ENCODE peak calls at places on chromosomes 1 and 21, in four cellular contexts. Z is cardiac muscle cell, S is HL-60, Y is mucosa of descending colon. L is an unnamed sample.
A peak's percentile ranks its signal among the peaks of the same experiment; 100 is the strongest.

GRCh38 chr1:90155721-90156487 is 161.0 kb downstream of the ZNF326 start:
- DNase-seq in Y (no peak), Z (no peak), S (no peak), L (no peak)

GRCh38 chr1:41528106-41528505 is 43.6 kb upstream of the EDN2 start:
- DNase-seq in Z (no peak), S (no peak), Y (peak; percentile 15), L (no peak)

GRCh38 chr1:91846007-91846620 is 39.8 kb downstream of the TGFBR3 start:
- DNase-seq in Y (no peak), S (no peak), Z (peak; percentile 86), L (no peak)

GRCh38 chr1:197838836-197839235 is 63.6 kb upstream of the DENND1B start:
- DNase-seq in S (peak; percentile 33), Y (no peak), Z (peak; percentile 70), L (no peak)

GRCh38 chr1:97385536-97385935 is 535.3 kb downstream of the DPYD start:
- DNase-seq in Z (peak; percentile 18), Y (no peak), S (no peak), L (no peak)

GRCh38 chr1:17218939-17219338 is 14.0 kb downstream of the PADI1 start:
- DNase-seq in S (no peak), Z (no peak), Y (peak; percentile 24), L (no peak)

GRCh38 chr1:203996126-203996525 is 76.8 kb upstream of the SOX13 start:
- DNase-seq in S (no peak), Y (no peak), Z (peak; percentile 18), L (no peak)

GRCh38 chr1:1050577-1051052 is 23.5 kb downstream of the RNF223 start:
- DNase-seq in Y (peak; percentile 79), S (no peak), Z (no peak), L (no peak)

GRCh38 chr1:194658090-194658439 is 1471.7 kb upstream of the B3GALT2 start:
- DNase-seq in S (no peak), Z (no peak), Y (no peak), L (no peak)

GRCh38 chr1:97243973-97244560 is 522.5 kb downstream of the PTBP2 start:
- DNase-seq in Z (peak; percentile 43), Y (no peak), S (no peak), L (no peak)

GRCh38 chr1:22812092-22812880 is 101.6 kb downstream of the EPHB2 start:
- DNase-seq in S (no peak), Y (no peak), Z (no peak), L (no peak)

GRCh38 chr1:20624709-20625108 is 8.5 kb upstream of the PINK1 start:
- DNase-seq in Y (no peak), Z (no peak), S (no peak), L (no peak)

GRCh38 chr21:41953249-41953830 is 478 bp downstream of the C2CD2 start:
- DNase-seq in Z (no peak), Y (no peak), S (no peak), L (no peak)

GRCh38 chr1:204883405-204883804 is 12.7 kb downstream of the NFASC start:
- DNase-seq in Z (no peak), S (no peak), Y (no peak), L (no peak)

GRCh38 chr1:12275370-12275769 is 45.5 kb downstream of the VPS13D start:
- DNase-seq in Z (peak; percentile 46), Y (no peak), S (no peak), L (peak; percentile 21)

GRCh38 chr1:1462318-1462966 is 9.1 kb upstream of the ATAD3B start:
- DNase-seq in S (no peak), Y (peak; percentile 63), Z (peak; percentile 56), L (no peak)

GRCh38 chr1:16971330-16972209 is 8.8 kb downstream of the MFAP2 start:
- DNase-seq in S (no peak), Y (no peak), Z (no peak), L (no peak)

GRCh38 chr1:19496529-19496877 is 11.2 kb upstream of the CAPZB start:
- DNase-seq in Z (no peak), Y (no peak), S (no peak), L (no peak)

GRCh38 chr1:19493547-19493946 is 8.2 kb upstream of the CAPZB start:
- DNase-seq in S (no peak), Y (no peak), Z (no peak), L (no peak)

GRCh38 chr1:19495000-19495656 is 9.8 kb upstream of the CAPZB start:
- DNase-seq in Z (peak; percentile 66), Y (no peak), S (no peak), L (no peak)

DNA sequence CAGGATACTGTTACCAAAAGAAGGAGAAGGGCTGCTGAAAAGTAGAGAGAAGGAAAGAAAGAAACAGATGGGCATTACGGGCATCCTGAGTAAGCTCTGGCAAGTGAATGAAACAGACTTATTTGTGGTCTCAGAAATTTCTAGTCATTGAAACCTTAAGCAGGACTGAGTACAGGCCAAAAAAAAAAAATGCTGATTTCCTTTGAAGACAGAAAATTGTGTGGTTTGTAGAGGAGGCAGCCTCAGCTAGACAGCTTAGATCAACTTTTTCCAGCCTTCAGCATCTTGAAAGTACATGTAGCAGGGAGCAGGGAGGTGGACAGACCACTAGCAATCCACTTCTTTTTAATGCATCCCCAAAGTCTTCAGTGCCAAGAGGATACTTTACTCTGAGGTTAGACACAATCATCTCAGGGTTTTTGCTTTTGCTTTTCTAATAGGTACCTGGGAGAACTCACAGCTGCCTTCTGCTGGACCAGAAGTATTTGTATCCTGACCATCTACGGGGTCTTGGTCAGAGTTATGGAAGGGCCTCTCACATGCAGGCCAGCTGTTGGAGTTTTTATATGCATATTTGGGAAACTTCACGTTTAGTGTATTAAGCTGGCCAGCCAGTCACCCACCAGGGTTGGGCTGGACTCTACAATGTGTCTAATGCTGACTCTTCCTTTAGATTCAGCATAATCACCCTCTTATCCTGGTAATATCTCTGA is 10.6 kb upstream of the CAPZB start:
- DNase-seq in Z (peak; percentile 44), S (no peak), Y (no peak), L (no peak)
- TF ChIP-seq CTCF in Z (no peak), S (no peak), Y (no peak), L (no peak)

GRCh38 chr1:39354572-39354971 is 136.9 kb upstream of the BMP8A start:
- DNase-seq in S (no peak), Z (no peak), Y (no peak), L (no peak)
- TF ChIP-seq CTCF in S (no peak), Z (no peak), Y (no peak), L (no peak)

GRCh38 chr1:186167096-186167668 is 207.9 kb downstream of the TPR start:
- DNase-seq in Z (no peak), Y (no peak), S (no peak), L (no peak)
- TF ChIP-seq CTCF in Z (no peak), Y (no peak), S (no peak), L (no peak)

DNA sequence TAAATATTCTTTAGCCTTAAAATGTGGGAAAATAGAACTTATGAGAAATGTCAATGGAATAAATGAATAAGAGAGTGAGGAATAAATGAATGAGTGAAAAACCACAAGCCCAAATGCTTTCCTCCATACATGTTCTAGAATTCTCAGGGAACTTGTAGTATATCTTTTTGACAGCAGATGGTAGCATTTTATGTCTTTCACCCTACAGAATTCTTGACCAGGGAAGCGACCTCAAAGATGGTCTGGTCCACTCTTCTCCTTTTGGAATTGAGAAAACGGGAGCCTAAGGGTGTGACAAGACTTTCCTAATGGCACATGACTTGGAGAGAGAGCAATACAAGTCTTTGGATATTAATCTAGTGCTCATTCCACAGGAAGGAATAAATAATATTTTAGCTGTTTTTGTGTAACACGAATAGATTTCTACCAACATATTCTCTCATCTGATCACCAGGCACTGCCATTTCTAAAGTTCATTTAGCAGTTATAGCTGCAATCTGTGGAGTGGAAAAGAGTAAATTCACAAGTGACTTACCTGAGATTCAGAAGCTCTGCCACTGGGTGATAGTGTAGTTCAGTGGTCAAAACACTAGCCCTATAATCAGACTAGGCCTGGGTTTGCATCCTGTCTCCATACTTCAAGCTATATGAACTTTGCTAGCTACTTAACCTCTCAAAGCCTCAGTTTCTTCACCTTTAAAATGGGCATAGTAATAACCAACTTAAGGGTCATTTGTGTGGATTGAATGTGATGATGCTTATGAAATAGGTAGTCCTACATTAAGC is 15.0 kb upstream of the F5 start:
- DNase-seq in Z (peak; percentile 59), Y (no peak), S (no peak), L (no peak)
- TF ChIP-seq CTCF in Z (peak; percentile 45), Y (no peak), S (peak; percentile 33), L (peak; percentile 57)

DNA sequence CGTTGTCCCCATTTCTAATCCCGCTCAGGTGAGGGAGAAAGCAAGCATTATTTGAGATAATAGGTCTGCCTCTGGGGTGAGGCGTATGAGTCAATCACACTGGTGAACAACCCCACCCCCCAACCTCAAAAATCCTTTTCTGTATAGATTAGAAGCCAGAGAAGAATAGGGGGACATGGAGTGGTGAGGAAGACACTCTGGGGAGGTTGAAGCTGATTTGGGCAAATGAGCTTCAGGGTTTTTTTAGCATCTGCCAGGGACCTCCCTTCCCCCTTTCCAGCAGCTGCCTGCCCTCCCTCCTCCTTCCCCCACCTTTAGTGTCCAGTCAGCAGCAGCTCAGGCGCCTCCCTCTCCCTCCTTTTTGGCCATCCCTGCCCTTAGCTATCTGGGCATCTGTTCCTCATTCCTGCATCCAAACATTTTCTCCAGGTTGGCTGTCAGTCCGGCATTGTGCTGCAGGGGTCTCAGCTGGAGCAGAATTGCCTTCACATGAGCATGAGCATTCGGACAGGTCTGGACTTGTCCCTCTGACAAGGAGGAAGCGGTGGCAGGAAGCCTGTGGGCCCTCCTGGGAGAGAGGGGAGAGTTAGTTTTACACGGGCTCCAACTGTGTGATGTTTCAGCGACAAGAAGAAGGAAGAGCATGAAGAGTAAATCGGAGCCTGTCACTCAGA is 30.8 kb upstream of the PTGFRN start:
- DNase-seq in Y (no peak), Z (peak; percentile 57), S (no peak), L (no peak)
- TF ChIP-seq CTCF in Y (no peak), Z (no peak), S (no peak), L (no peak)

GRCh38 chr1:153248480-153248879 is 11.0 kb upstream of the LORICRIN start:
- DNase-seq in Y (no peak), Z (no peak), S (no peak), L (no peak)

GRCh38 chr1:153253693-153254092 is 5.8 kb upstream of the LORICRIN start:
- DNase-seq in Z (no peak), Y (no peak), S (no peak), L (no peak)

GRCh38 chr1:153251562-153251961 is 7.9 kb upstream of the LORICRIN start:
- DNase-seq in Y (no peak), Z (no peak), S (no peak), L (no peak)

GRCh38 chr1:153251087-153251486 is 8.4 kb upstream of the LORICRIN start:
- DNase-seq in Z (no peak), Y (no peak), S (no peak), L (no peak)

DNA sequence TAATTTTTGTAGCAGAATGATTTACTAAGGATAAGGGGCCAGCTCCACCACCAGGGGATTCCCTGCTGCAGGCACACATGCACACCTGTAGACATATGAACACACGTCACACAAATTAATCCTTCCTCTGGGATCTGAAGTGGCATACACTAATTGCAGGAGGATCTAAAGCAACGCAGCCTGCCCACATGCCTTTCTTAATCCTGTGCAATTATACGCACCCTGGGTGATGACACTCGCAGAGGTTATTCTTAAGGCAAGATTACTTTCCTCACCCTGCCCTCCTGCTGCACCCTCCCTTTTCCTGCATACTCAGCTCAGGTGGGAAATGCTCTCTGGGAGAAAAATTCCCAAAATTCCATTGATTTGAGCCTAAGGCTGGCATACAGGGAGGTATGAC is 7.5 kb upstream of the LORICRIN start:
- DNase-seq in S (no peak), Y (no peak), Z (no peak), L (no peak)
- TF ChIP-seq CTCF in S (no peak), Y (no peak), Z (no peak), L (no peak)

DNA sequence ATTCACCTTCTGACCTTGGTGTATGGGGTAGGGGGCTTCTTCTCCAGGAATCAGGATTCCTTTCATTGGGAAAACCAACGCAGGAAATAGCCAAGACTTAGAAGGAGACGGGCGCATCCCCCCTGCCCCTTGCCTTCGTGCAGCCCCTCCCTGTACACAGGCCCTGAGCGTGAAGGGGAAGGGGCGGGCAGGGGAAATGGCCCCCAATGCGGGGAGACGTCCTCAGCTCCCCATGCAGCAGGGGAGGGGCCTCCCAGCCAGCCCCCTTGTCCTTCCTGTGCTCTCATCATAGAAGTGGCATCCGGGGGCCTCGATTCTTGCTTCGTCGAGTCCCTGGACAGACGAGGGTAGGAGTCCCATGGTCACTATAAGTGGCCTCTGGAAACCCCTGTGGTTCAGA is 116.9 kb downstream of the AJAP1 start:
- DNase-seq in Z (no peak), Y (no peak), S (no peak), L (no peak)
- TF ChIP-seq CTCF in Z (no peak), Y (no peak), S (no peak), L (no peak)

L was measured in progenitor cell of endocrine pancreas.